ENCODE peak calls at places on chromosomes 12 and 14, in four cellular contexts. L is IMR-90, N is neural progenitor cell, J is body of pancreas. H is an unnamed sample.

GRCh38 chr12:29773076-29773475 is 10.7 kb downstream of the TMTC1 start:
- DNase-seq in J (no peak), N (no peak), L (no peak), H (no peak)

GRCh38 chr14:45251912-45252311 is 1.1 kb downstream of the MIS18BP1 start:
- DNase-seq in J (no peak), N (peak; percentile 5), L (peak; percentile 2), H (no peak)

GRCh38 chr12:94172973-94173372 is 24.6 kb downstream of the PLXNC1 start:
- DNase-seq in J (no peak), N (no peak), L (peak; percentile 99), H (no peak)

GRCh38 chr12:49288412-49288853 is 6.5 kb upstream of the PRPH start:
- DNase-seq in J (peak; percentile 70), N (peak; percentile 72), L (peak; percentile 55), H (peak; percentile 75)

GRCh38 chr14:102870994-102871831 is 51.2 kb upstream of the AMN start:
- DNase-seq in J (no peak), N (no peak), L (no peak), H (no peak)

GRCh38 chr12:2959194-2959507 is at the start of gene TEAD4:
- DNase-seq in J (peak; percentile 81), N (peak; percentile 96), L (peak; percentile 74), H (no peak)

GRCh38 chr14:24329736-24330135 is 5.1 kb downstream of the ADCY4 start:
- DNase-seq in J (peak; percentile 45), N (no peak), L (no peak), H (peak; percentile 88)

GRCh38 chr12:55703976-55704761 is 3.5 kb downstream of the ITGA7 start:
- DNase-seq in J (no peak), L (peak; percentile 35), N (no peak), H (no peak)

GRCh38 chr12:5155866-5156265 is 112.2 kb downstream of the KCNA5 start:
- DNase-seq in J (no peak), N (no peak), L (no peak), H (no peak)

GRCh38 chr12:59843260-59843843 is 247.5 kb downstream of the SLC16A7 start:
- DNase-seq in N (no peak), L (no peak), J (no peak), H (no peak)

GRCh38 chr12:116366456-116366776 is 88.9 kb upstream of the MED13L start:
- DNase-seq in L (no peak), J (peak; percentile 92), N (peak; percentile 21), H (no peak)

GRCh38 chr14:66401447-66402095 is 84.6 kb upstream of the CCDC196 start:
- DNase-seq in J (peak; percentile 35), N (peak; percentile 17), L (no peak), H (no peak)

GRCh38 chr12:94793191-94793595 is 142.8 kb upstream of the TMCC3 start:
- DNase-seq in J (no peak), L (peak; percentile 4), N (peak; percentile 17), H (no peak)

GRCh38 chr12:121669525-121669908 is at the start of gene MORN3:
- DNase-seq in L (no peak), J (no peak), N (no peak), H (no peak)

GRCh38 chr12:116053479-116054195 is 223.9 kb downstream of the MED13L start:
- DNase-seq in J (peak; percentile 28), L (peak; percentile 81), N (no peak), H (no peak)

GRCh38 chr12:2057041-2057792 is 4.4 kb downstream of the CACNA1C start:
- DNase-seq in J (peak; percentile 69), N (peak; percentile 93), L (peak; percentile 62), H (no peak)

GRCh38 chr12:42886160-42886559 is 296.6 kb upstream of the PRICKLE1 start:
- DNase-seq in J (no peak), N (peak; percentile 10), L (no peak), H (no peak)

GRCh38 chr12:34404377-34405285 is 382.3 kb downstream of the ALG10 start:
- DNase-seq in J (no peak), L (no peak), N (no peak), H (peak; percentile 21)

GRCh38 chr12:123085730-123086487 is 65.0 kb downstream of the PITPNM2 start:
- DNase-seq in J (peak; percentile 60), N (no peak), L (peak; percentile 32), H (no peak)

GRCh38 chr12:113050808-113051207 is 5.7 kb upstream of the DTX1 start:
- DNase-seq in L (no peak), N (no peak), J (no peak), H (no peak)

GRCh38 chr12:85865905-85866304 is 8.2 kb upstream of the NTS start:
- DNase-seq in J (no peak), L (no peak), N (peak; percentile 46), H (no peak)

GRCh38 chr12:2248901-2249381 is 196.2 kb downstream of the CACNA1C start:
- DNase-seq in J (no peak), L (peak; percentile 80), N (no peak), H (no peak)

GRCh38 chr14:36340276-36340890 is 19.9 kb upstream of the MBIP start:
- DNase-seq in L (no peak), J (no peak), N (no peak), H (no peak)

GRCh38 chr12:108614041-108614440 is 16.2 kb upstream of the TMEM119 start:
- DNase-seq in N (no peak), L (no peak), J (no peak), H (no peak)

GRCh38 chr14:50830044-50830931 is 674 bp downstream of the NIN start:
- DNase-seq in J (peak; percentile 52), L (peak; percentile 41), N (peak; percentile 92), H (peak; percentile 73)
- H3K4me1 ChIP-seq in J (peaks cover 27% of the 10 kb centered on the region), L (peaks cover 15% of the 10 kb centered on the region), N (peaks cover 31% of the 10 kb centered on the region), H (peaks cover 62% of the 10 kb centered on the region)

GRCh38 chr14:31173120-31173837 is 34.3 kb downstream of the HECTD1 start:
- DNase-seq in L (no peak), J (no peak), N (no peak), H (no peak)
- H3K36me3 ChIP-seq in L (peaks cover 37% of the 10 kb centered on the region), J (peaks cover 34% of the 10 kb centered on the region), N (peaks cover 3% of the 10 kb centered on the region), H (peaks cover 25% of the 10 kb centered on the region)

DNA sequence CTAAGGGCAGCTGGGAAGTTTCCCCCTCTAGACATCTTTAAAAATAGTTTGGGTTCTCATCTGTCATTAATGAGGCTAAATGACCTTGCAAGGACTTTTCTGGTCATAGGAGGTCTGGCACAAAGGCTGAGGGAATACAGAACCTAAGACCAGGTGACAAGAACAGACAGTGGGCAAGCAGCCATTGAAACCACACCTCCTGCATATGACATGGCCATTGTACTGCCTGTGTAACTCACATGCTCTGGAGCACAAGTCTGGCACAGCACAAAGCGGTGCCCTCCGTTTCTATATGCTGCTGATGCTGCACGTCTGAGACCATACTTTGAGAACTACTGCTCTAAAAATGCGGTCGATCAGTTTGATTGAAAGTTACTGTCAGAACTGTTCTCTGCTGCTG is 143.3 kb downstream of the APAF1 start:
- DNase-seq in L (no peak), J (peak; percentile 75), N (no peak), H (no peak)
- H3K27ac ChIP-seq in L (no peak overlapping the region), J (no peak overlapping the region), N (no peak overlapping the region), H (no peak overlapping the region)

GRCh38 chr14:89793367-89793716 is 161.2 kb downstream of the EFCAB11 start:
- DNase-seq in N (no peak), L (no peak), J (no peak), H (no peak)
- H3K4me1 ChIP-seq in N (no peaks in the 10 kb centered on the region), L (peaks cover 10% of the 10 kb centered on the region), J (no peaks in the 10 kb centered on the region), H (no peaks in the 10 kb centered on the region)

GRCh38 chr12:39532448-39532847 is 87.2 kb downstream of the ABCD2 start:
- DNase-seq in L (no peak), N (no peak), J (no peak), H (no peak)
- H3K36me3 ChIP-seq in L (no peaks in the 10 kb centered on the region), N (no peaks in the 10 kb centered on the region), J (no peaks in the 10 kb centered on the region), H (no peaks in the 10 kb centered on the region)

GRCh38 chr12:124451637-124452243 is 115.7 kb downstream of the NCOR2 start:
- DNase-seq in L (no peak), J (no peak), N (no peak), H (no peak)

GRCh38 chr12:124451016-124451415 is 116.4 kb downstream of the NCOR2 start:
- DNase-seq in J (no peak), L (no peak), N (no peak), H (no peak)

GRCh38 chr12:124454352-124454725 is 113.1 kb downstream of the NCOR2 start:
- DNase-seq in L (no peak), N (no peak), J (no peak), H (no peak)

GRCh38 chr12:124453419-124454351 is 113.7 kb downstream of the NCOR2 start:
- DNase-seq in L (peak; percentile 55), J (peak; percentile 63), N (no peak), H (peak; percentile 84)

DNA sequence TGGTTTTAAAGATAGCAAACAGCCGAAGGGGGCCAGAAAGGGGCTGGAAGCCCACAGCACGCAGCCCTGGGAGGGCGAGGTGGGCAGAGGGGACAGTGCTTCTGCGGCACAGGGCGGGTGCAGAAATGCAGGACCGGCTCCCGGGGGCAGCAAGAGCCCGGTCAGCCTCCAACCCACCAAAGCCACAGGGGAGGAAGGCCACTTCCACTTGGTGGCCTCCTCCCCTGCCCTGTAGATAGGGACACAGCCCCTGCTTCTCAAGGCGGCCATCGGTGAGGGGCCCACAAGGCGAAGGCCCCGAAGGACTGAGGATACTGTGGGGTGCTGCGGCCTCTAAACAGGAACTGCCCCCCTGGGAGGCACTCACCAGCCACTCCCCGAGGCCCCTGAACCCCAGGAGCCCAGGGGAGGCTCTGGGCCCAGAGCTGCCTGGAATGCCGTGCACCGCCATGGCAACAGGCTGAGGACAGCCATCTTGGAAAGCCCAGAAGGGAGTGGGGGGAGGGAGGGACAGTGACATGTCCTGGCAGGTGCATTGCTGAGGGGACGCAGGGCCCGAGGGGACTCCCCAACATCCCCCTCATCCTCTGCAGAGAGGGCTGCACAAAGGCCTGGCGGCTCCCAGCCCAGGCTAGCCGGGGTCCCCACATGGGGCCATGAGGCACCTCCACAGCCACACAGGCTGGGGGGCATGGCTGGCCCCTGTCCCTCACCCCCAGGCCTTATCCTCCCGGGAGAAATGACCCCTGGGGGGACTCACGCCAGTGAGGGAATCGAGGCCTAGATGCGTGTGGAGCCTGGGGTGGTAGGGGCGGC is 114.6 kb downstream of the NCOR2 start:
- DNase-seq in L (no peak), N (peak; percentile 25), J (no peak), H (no peak)
- H3K27ac ChIP-seq in L (no peak overlapping the region), N (no peak overlapping the region), J (peak overlapping the region; percentile 52), H (peak overlapping the region; percentile 91)

GRCh38 chr14:55580401-55581010 is 499 bp downstream of the KTN1 start:
- DNase-seq in J (peak; percentile 47), L (no peak), N (peak; percentile 80), H (peak; percentile 72)
- H3K4me1 ChIP-seq in J (peaks cover 42% of the 10 kb centered on the region), L (peaks cover 13% of the 10 kb centered on the region), N (peaks cover 37% of the 10 kb centered on the region), H (peaks cover 46% of the 10 kb centered on the region)

GRCh38 chr14:100840751-100841444 is 15.0 kb downstream of the MEG3 start:
- DNase-seq in J (no peak), N (peak; percentile 79), L (no peak), H (no peak)
- H3K36me3 ChIP-seq in J (no peaks in the 10 kb centered on the region), N (no peaks in the 10 kb centered on the region), L (peaks cover 69% of the 10 kb centered on the region), H (no peaks in the 10 kb centered on the region)

H was measured in CD8-positive, alpha-beta memory T cell.